ENCODE peak calls at places on chromosomes 6 and 20, in four cellular contexts. H, W, X and O are unnamed samples.

GRCh38 chr6:72271531-72271930 is 350.3 kb upstream of the KCNQ5 start:
- DNase-seq in H (no peak), W (no peak), X (no peak), O (no peak)

GRCh38 chr20:43820742-43821330 is 93.8 kb upstream of the TOX2 start:
- DNase-seq in H (no peak), W (no peak), X (no peak), O (no peak)

GRCh38 chr6:170269151-170269872 is 21.6 kb downstream of the DLL1 start:
- DNase-seq in H (peak), W (no peak), X (no peak), O (no peak)

GRCh38 chr6:17475845-17476244 is 82.5 kb downstream of the CAP2 start:
- DNase-seq in H (no peak), W (no peak), X (no peak), O (no peak)

GRCh38 chr20:44342240-44342639 is 5.4 kb downstream of the R3HDML start:
- DNase-seq in H (no peak), W (peak), X (no peak), O (no peak)

GRCh38 chr20:61875996-61876395 is 189.7 kb downstream of the TAF4 start:
- DNase-seq in H (no peak), W (no peak), X (no peak), O (no peak)

GRCh38 chr6:122151066-122151465 is 248.4 kb upstream of the HSF2 start:
- DNase-seq in H (no peak), W (no peak), X (no peak), O (no peak)

GRCh38 chr6:127637830-127638229 is 60.9 kb downstream of the C6orf58 start:
- DNase-seq in H (no peak), W (no peak), X (no peak), O (no peak)

GRCh38 chr6:35499372-35499771 is 2.5 kb upstream of the TEAD3 start:
- DNase-seq in H (no peak), W (no peak), X (no peak), O (no peak)

GRCh38 chr6:31138982-31139381 is at the start of gene PSORS1C2:
- DNase-seq in H (no peak), W (no peak), X (no peak), O (no peak)

GRCh38 chr6:139841794-139842215 is 467.4 kb upstream of the CITED2 start:
- DNase-seq in H (no peak), W (no peak), X (peak), O (no peak)

GRCh38 chr6:157988700-157989063 is 7.0 kb downstream of the SYNJ2 start:
- DNase-seq in H (no peak), W (no peak), X (no peak), O (no peak)

GRCh38 chr20:8509809-8510208 is 377.7 kb downstream of the PLCB1 start:
- DNase-seq in H (no peak), W (no peak), X (no peak), O (no peak)

GRCh38 chr6:14094721-14095120 is 22.9 kb upstream of the CD83 start:
- DNase-seq in H (no peak), W (no peak), X (no peak), O (no peak)

GRCh38 chr20:58144071-58144470 is 84.4 kb downstream of the ANKRD60 start:
- DNase-seq in H (no peak), W (no peak), X (no peak), O (no peak)

GRCh38 chr6:139019722-139020121 is 8.8 kb upstream of the ABRACL start:
- DNase-seq in H (no peak), W (no peak), X (no peak), O (no peak)

GRCh38 chr6:124955108-124955851 is 7.0 kb upstream of the RNF217 start:
- DNase-seq in H (no peak), W (peak), X (no peak), O (no peak)

GRCh38 chr20:25254986-25255680 is 7.2 kb downstream of the PYGB start:
- DNase-seq in H (no peak), W (no peak), X (no peak), O (no peak)

GRCh38 chr6:159807150-159807859 is 7.2 kb downstream of the PNLDC1 start:
- DNase-seq in H (no peak), W (no peak), X (no peak), O (no peak)

GRCh38 chr20:33459599-33459998 is 16.0 kb upstream of the SNTA1 start:
- DNase-seq in H (no peak), W (no peak), X (no peak), O (no peak)

GRCh38 chr20:46367967-46368901 is 38.2 kb downstream of the ELMO2 start:
- DNase-seq in H (no peak), W (peak), X (no peak), O (no peak)

GRCh38 chr20:12207875-12208274 is 290.2 kb downstream of the BTBD3 start:
- DNase-seq in H (peak), W (no peak), X (no peak), O (peak)

GRCh38 chr20:63089051-63089907 is 82.5 kb upstream of the BHLHE23 start:
- DNase-seq in H (peak), W (no peak), X (no peak), O (no peak)

GRCh38 chr6:37653933-37654565 is 43.6 kb downstream of the MDGA1 start:
- DNase-seq in H (peak), W (peak), X (peak), O (peak)

GRCh38 chr20:57478176-57478575 is 46.8 kb downstream of the CTCFL start:
- DNase-seq in H (no peak), W (no peak), X (no peak), O (no peak)

GRCh38 chr6:170067923-170068360 is 222.9 kb downstream of the DLL1 start:
- DNase-seq in H (no peak), W (no peak), X (no peak), O (no peak)

GRCh38 chr6:37209461-37210205 is 39.7 kb downstream of the PIM1 start:
- DNase-seq in H (no peak), W (no peak), X (no peak), O (no peak)

GRCh38 chr20:59031326-59032022 is 661 bp downstream of the ATP5F1E start:
- DNase-seq in H (no peak), W (no peak), X (no peak), O (no peak)

GRCh38 chr20:40449974-40450616 is 238.9 kb downstream of the MAFB start:
- DNase-seq in H (no peak), W (no peak), X (no peak), O (no peak)

GRCh38 chr6:116370328-116370716 is 425 bp upstream of the DSE start:
- DNase-seq in H (no peak), W (no peak), X (no peak), O (peak)
- H2AFZ ChIP-seq in H (no peak), W (peak), X (peak), O (peak)

GRCh38 chr6:93684339-93684738 is 265.0 kb upstream of the EPHA7 start:
- DNase-seq in H (no peak), W (no peak), X (no peak), O (no peak)
- TF ChIP-seq EGR1 in H (no peak), W (no peak), X (no peak), O (no peak)

DNA sequence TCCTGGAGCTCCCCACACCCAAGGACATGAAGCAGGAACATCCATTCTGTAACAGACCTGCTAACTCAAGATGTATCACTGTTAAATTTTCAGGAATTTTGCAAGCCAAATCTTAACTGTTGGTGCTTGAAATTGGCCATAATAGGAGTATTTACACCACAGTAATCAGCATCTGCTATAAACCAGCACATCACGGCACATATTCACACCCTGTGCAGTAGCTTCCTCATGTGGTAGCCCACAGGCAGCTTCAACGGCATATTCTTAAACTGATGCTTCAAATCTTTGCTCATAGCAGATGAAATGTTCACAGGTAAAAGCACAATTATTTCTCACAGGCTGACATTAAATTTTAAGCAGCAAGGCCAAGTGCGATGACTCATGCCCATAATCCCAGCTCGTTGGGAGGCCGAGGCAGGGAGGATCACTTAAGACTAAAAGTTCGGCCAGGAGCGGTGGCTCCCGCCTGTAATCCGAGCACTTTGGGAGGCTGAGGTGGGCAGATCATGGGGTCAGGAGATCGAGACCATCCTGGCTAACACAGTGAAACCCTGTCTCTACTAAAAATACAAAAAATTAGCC is 43.5 kb upstream of the LYRM2 start:
- DNase-seq in H (no peak), W (no peak), X (no peak), O (no peak)
- H2AFZ ChIP-seq in H (no peak), W (no peak), X (no peak), O (no peak)

GRCh38 chr6:92159046-92159445 is 1260.3 kb downstream of the EPHA7 start:
- DNase-seq in H (no peak), W (no peak), X (no peak), O (no peak)

GRCh38 chr6:92160226-92160625 is 1259.1 kb downstream of the EPHA7 start:
- DNase-seq in H (no peak), W (no peak), X (no peak), O (no peak)

DNA sequence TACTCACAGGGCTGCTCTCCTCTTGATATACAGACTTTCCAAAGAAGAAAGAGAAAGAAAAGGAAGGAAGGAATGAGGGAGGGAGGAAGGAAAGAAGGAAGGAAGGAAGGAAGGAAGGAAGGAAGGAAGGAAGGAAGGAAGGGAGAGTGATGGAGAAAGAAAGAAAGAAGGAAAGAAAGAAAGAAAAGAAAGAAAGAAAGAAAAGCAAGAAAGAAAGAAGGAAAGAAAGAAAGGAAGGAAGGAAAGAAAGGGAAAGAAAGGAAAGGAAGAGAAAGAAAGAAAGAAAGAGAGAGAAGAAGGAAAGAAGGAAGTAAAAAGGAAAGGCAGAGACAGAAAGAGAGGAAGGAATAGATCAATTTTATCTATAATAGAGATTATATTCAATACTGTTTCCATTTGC is 1257.4 kb downstream of the EPHA7 start:
- DNase-seq in H (no peak), W (no peak), X (no peak), O (no peak)
- TF ChIP-seq EGR1 in H (no peak), W (no peak), X (no peak), O (no peak)

DNA sequence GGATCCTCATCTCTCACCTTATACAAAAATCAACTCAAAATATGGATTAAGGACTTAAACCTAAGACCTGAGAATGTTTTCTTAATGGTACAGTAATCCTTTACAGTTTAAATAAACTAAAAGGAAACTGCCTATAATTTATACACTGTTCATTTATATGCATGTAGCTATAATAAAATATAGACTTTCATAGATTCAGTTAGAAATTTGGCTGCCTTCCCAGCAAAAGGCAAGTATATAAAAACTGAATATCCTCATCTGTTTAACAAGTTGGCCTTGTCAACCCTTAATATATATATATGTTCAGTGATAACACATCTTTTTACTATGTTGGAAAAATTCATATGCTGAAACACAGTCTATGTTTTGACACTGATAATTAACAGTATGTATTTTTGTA is 123.0 kb downstream of the GRIK2 start:
- DNase-seq in H (no peak), W (no peak), X (no peak), O (no peak)
- H2AFZ ChIP-seq in H (no peak), W (no peak), X (no peak), O (no peak)

GRCh38 chr6:1864496-1864895 is 254.8 kb downstream of the FOXC1 start:
- DNase-seq in H (no peak), W (no peak), X (no peak), O (no peak)

GRCh38 chr6:1868561-1869261 is 259.0 kb downstream of the FOXC1 start:
- DNase-seq in H (no peak), W (no peak), X (peak), O (no peak)

GRCh38 chr6:1865585-1865984 is 255.9 kb downstream of the FOXC1 start:
- DNase-seq in H (no peak), W (no peak), X (no peak), O (no peak)

GRCh38 chr6:1869766-1870165 is 260.1 kb downstream of the FOXC1 start:
- DNase-seq in H (no peak), W (no peak), X (no peak), O (no peak)

GRCh38 chr6:1867197-1867596 is 257.5 kb downstream of the FOXC1 start:
- DNase-seq in H (no peak), W (no peak), X (no peak), O (no peak)
- TF ChIP-seq EGR1 in H (no peak), W (no peak), X (no peak), O (no peak)

GRCh38 chr6:113146878-113147277 is 710.3 kb upstream of the MARCKS start:
- DNase-seq in H (no peak), W (no peak), X (no peak), O (no peak)
- H2AFZ ChIP-seq in H (peak), W (peak), X (no peak), O (no peak)